ENCODE peak calls at places on chromosomes 7 and 10, in six cellular contexts. H, L, J, A, R and E are unnamed samples.

GRCh38 chr10:12638781-12639180 is 289.4 kb downstream of the CAMK1D start:
- DNase-seq in A (no peak), J (no peak), L (no peak), H (no peak), R (no peak), E (no peak)

GRCh38 chr7:22645418-22646181 is 81.4 kb upstream of the IL6 start:
- DNase-seq in J (no peak), A (no peak), R (no peak), H (no peak), L (no peak), E (no peak)

GRCh38 chr10:91556691-91557529 is 76.0 kb downstream of the PPP1R3C start:
- DNase-seq in H (no peak), J (no peak), R (no peak), L (no peak), A (no peak), E (no peak)

GRCh38 chr10:11547111-11547625 is 64.3 kb downstream of the USP6NL start:
- DNase-seq in R (no peak), A (no peak), L (no peak), H (no peak), J (no peak), E (no peak)

GRCh38 chr10:13684252-13684791 is 97.6 kb downstream of the PRPF18 start:
- DNase-seq in A (no peak), L (peak), J (no peak), R (peak), H (peak), E (no peak)

GRCh38 chr7:98254951-98255610 is 3.0 kb upstream of the TECPR1 start:
- DNase-seq in H (no peak), L (no peak), R (no peak), A (no peak), J (no peak), E (no peak)

GRCh38 chr7:48471206-48471605 is 299.9 kb downstream of the ABCA13 start:
- DNase-seq in R (no peak), J (no peak), L (no peak), H (no peak), A (no peak), E (no peak)

GRCh38 chr7:127532736-127533135 is 52.7 kb downstream of the GCC1 start:
- DNase-seq in J (no peak), A (no peak), R (no peak), L (no peak), H (no peak), E (no peak)

GRCh38 chr10:124603376-124604213 is 140.6 kb downstream of the FAM53B start:
- DNase-seq in A (no peak), L (peak), J (no peak), R (no peak), H (no peak), E (no peak)

GRCh38 chr10:83542774-83543291 is 596.5 kb upstream of the GHITM start:
- DNase-seq in A (no peak), L (no peak), H (no peak), J (no peak), R (no peak), E (no peak)

GRCh38 chr10:80501913-80502521 is 35.7 kb upstream of the SH2D4B start:
- DNase-seq in L (no peak), H (no peak), R (peak), A (no peak), J (no peak), E (no peak)

GRCh38 chr7:47475880-47476227 is 106.1 kb downstream of the TNS3 start:
- DNase-seq in L (no peak), R (no peak), J (no peak), H (no peak), A (no peak), E (no peak)

GRCh38 chr10:76034236-76035009 is 603.0 kb downstream of the LRMDA start:
- DNase-seq in L (no peak), J (no peak), H (no peak), A (no peak), R (no peak), E (no peak)

GRCh38 chr10:58784361-58784760 is 271.7 kb downstream of the BICC1 start:
- DNase-seq in J (no peak), L (no peak), H (no peak), A (no peak), R (no peak), E (no peak)

GRCh38 chr10:51878695-51879094 is 179.3 kb upstream of the CSTF2T start:
- DNase-seq in J (no peak), H (no peak), R (no peak), A (no peak), L (no peak), E (no peak)

GRCh38 chr10:130003787-130004613 is 39.9 kb upstream of the EBF3 start:
- DNase-seq in A (no peak), L (no peak), J (no peak), R (no peak), H (no peak), E (no peak)

GRCh38 chr10:4431114-4431862 is 394.7 kb upstream of the AKR1E2 start:
- DNase-seq in J (no peak), L (no peak), H (no peak), R (no peak), A (no peak), E (no peak)

GRCh38 chr10:78594938-78595645 is 473.7 kb upstream of the ZMIZ1 start:
- DNase-seq in A (peak), R (peak), L (no peak), H (no peak), J (no peak), E (no peak)

GRCh38 chr7:94701555-94701973 is 45.6 kb upstream of the SGCE start:
- DNase-seq in A (no peak), L (no peak), J (no peak), H (no peak), R (no peak), E (no peak)

GRCh38 chr10:107546239-107546638 is 381.7 kb upstream of the SORCS1 start:
- DNase-seq in L (no peak), H (no peak), J (no peak), R (no peak), A (no peak), E (no peak)

GRCh38 chr10:132500781-132501415 is 36.7 kb upstream of the INPP5A start:
- DNase-seq in J (no peak), A (no peak), L (no peak), R (no peak), H (no peak), E (no peak)

GRCh38 chr7:107051376-107051775 is 6.9 kb downstream of the PRKAR2B start:
- DNase-seq in H (no peak), A (no peak), R (no peak), J (no peak), L (no peak), E (no peak)

GRCh38 chr7:155454183-155455112 is 3.5 kb upstream of the EN2 start:
- DNase-seq in J (no peak), H (no peak), A (no peak), R (no peak), L (no peak), E (no peak)

GRCh38 chr10:24929056-24929544 is 23.3 kb downstream of the PRTFDC1 start:
- DNase-seq in J (no peak), R (no peak), L (no peak), H (no peak), A (no peak), E (no peak)

GRCh38 chr7:98216941-98217622 is 5.8 kb downstream of the BHLHA15 start:
- DNase-seq in R (no peak), J (no peak), H (no peak), L (no peak), A (no peak), E (no peak)

GRCh38 chr7:50352282-50352681 is 47.8 kb downstream of the IKZF1 start:
- DNase-seq in A (no peak), R (no peak), L (no peak), J (no peak), H (no peak), E (no peak)

GRCh38 chr7:4010923-4011656 is 671.0 kb upstream of the FOXK1 start:
- DNase-seq in R (peak), H (no peak), J (no peak), A (no peak), L (no peak), E (no peak)

GRCh38 chr10:132004052-132004451 is 22.3 kb upstream of the BNIP3 start:
- DNase-seq in L (no peak), A (no peak), J (no peak), R (no peak), H (no peak), E (no peak)

GRCh38 chr7:106313966-106314365 is 29.2 kb upstream of the NAMPT start:
- DNase-seq in H (no peak), L (no peak), R (no peak), J (no peak), A (no peak), E (no peak)

GRCh38 chr7:149624419-149625338 is 127.1 kb upstream of the ZNF746 start:
- DNase-seq in R (peak), J (peak), H (peak), A (peak), L (peak), E (peak)

GRCh38 chr7:86904949-86905834 is 154.3 kb downstream of the ELAPOR2 start:
- DNase-seq in J (no peak), R (no peak), A (no peak), L (no peak), H (no peak), E (no peak)

GRCh38 chr10:42951486-42952251 is 125.2 kb upstream of the RET start:
- DNase-seq in A (peak), R (peak), J (no peak), L (peak), H (peak), E (no peak)

GRCh38 chr7:147524726-147525245 is 1065.8 kb upstream of the C7orf33 start:
- DNase-seq in H (no peak), L (no peak), R (no peak), J (no peak), A (no peak), E (no peak)

GRCh38 chr7:103121641-103122040 is 27.3 kb downstream of the NAPEPLD start:
- DNase-seq in H (no peak), J (no peak), L (no peak), R (no peak), A (no peak), E (no peak)

GRCh38 chr10:78844956-78845355 is 223.8 kb upstream of the ZMIZ1 start:
- DNase-seq in J (no peak), L (no peak), H (no peak), R (no peak), A (no peak), E (no peak)

GRCh38 chr7:158740657-158741293 is 36.2 kb upstream of the NCAPG2 start:
- DNase-seq in H (no peak), J (no peak), A (no peak), R (no peak), L (no peak), E (no peak)

GRCh38 chr10:119832956-119833355 is 39.7 kb downstream of the MCMBP start:
- DNase-seq in L (no peak), A (no peak), H (no peak), R (no peak), J (no peak), E (no peak)

GRCh38 chr7:21939858-21940322 is 5.8 kb downstream of the CDCA7L start:
- DNase-seq in R (no peak), L (no peak), J (no peak), H (no peak), A (no peak), E (no peak)

GRCh38 chr7:37675739-37676138 is 7.8 kb upstream of the GPR141 start:
- DNase-seq in L (no peak), A (no peak), J (no peak), R (no peak), H (no peak), E (no peak)
- H3K27ac ChIP-seq in L (peak), A (no peak), J (no peak), R (no peak), H (no peak), E (no peak)

DNA sequence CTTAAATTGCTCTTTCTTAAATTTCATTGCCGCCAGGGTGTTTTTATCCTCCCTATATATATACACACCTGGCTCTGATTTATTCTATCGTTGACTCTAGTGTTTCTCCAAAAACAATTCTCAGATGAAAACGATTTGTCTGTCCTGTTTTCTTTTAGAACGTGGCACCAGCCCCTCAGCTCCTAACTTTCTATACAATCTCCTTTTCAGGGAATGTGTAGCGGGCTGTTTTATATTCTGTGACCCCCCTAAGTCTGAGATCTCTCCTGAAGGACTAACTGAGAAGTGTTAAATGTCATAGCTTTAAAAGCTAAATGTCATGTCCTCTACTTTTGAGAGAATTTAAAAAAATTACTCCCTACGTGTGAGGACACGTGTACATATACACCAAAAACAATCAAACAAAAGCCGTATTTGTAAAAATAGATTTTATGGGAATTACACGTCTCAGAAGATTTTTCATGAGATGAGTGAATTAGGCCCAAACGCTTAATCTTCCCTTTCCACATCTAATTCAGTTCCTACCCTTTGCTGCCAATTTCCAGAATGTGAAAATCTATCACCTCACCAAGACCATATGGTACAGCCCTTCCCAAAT is 791 bp upstream of the CTTNBP2 start:
- DNase-seq in J (no peak), R (no peak), L (no peak), H (no peak), A (no peak), E (no peak)
- H3K27ac ChIP-seq in J (no peak), R (peak), L (no peak), H (no peak), A (no peak), E (no peak)

GRCh38 chr10:69835233-69835632 is 33.5 kb downstream of the COL13A1 start:
- DNase-seq in R (no peak), H (no peak), L (no peak), A (no peak), J (no peak), E (no peak)
- H3K27ac ChIP-seq in R (no peak), H (no peak), L (no peak), A (no peak), J (no peak), E (no peak)

DNA sequence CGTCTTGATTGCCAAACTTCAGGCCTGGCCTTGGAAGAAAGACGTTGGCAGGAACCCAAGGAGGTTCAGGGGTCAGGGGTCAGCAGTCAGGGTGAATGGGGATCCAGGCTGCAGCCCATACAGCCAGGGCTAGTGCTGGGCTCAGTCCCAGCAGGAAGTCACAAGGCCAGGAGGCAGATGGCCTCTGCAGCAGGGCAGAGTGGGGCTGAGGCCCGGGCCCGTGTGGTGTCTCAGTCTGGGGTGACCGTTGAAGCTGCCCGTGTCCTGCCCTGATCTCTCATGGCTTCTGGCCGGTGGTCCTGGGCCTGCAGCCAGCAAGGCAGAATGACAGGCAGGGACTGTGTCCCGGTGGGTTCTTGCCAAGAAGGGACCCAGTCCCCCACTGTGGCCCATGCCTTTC is 26.6 kb upstream of the PURB start:
- DNase-seq in H (no peak), A (no peak), R (no peak), J (no peak), L (peak), E (no peak)
- H3K27ac ChIP-seq in H (no peak), A (no peak), R (peak), J (no peak), L (no peak), E (no peak)

DNA sequence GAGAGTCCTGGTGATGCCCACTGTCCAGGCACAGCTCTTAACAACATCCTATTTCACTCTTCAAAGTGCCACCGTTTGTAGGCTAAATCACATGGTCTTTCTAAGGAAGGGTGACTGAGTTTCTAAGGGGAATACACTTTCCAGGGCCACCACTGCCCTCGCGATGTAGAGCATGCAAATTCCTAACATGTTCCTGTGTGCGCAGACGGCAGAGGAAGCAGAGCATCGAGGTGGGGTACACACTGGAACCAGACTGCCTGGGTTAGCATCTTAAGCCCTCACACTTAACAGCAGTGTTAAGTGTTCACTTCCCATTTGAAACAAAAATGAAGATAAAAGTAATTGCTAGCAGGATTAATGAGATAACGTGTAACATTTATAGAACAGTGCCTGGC is 3.0 kb downstream of the VOPP1 start:
- DNase-seq in J (no peak), H (no peak), L (no peak), A (no peak), R (no peak), E (no peak)
- H3K27ac ChIP-seq in J (peak), H (no peak), L (peak), A (no peak), R (peak), E (no peak)